ENCODE peak calls at places on chromosome X, in four cellular contexts. H is HL-60, D is AG09309, O is cardiac fibroblast. P is an unnamed sample.

GRCh38 chrX:54798137-54798536 is at the start of gene ITIH6:
- DNase-seq in H (no peak), D (no peak), O (no peak), P (no peak)

GRCh38 chrX:13863326-13863725 is 46.4 kb upstream of the GPM6B start:
- DNase-seq in O (no peak), D (no peak), H (no peak), P (no peak)

GRCh38 chrX:39850630-39851152 is 247.1 kb downstream of the BCOR start:
- DNase-seq in H (peak), O (no peak), D (peak), P (no peak)

GRCh38 chrX:1860936-1861670 is 246.2 kb downstream of the ASMT start:
- DNase-seq in O (no peak), H (no peak), D (no peak), P (no peak)

GRCh38 chrX:82756272-82756671 is 751.8 kb upstream of the POU3F4 start:
- DNase-seq in H (no peak), O (no peak), D (no peak), P (no peak)

GRCh38 chrX:10387011-10387410 is 230.2 kb downstream of the CLCN4 start:
- DNase-seq in O (peak), H (no peak), D (no peak), P (no peak)

GRCh38 chrX:134761788-134762187 is 103.5 kb upstream of the PLAC1 start:
- DNase-seq in H (peak), D (no peak), O (peak), P (no peak)

GRCh38 chrX:134459683-134460004 is 321 bp upstream of the HPRT1 start:
- DNase-seq in H (no peak), O (peak), D (no peak), P (no peak)

GRCh38 chrX:15985937-15986336 is 131.3 kb upstream of the AP1S2 start:
- DNase-seq in H (no peak), D (no peak), O (peak), P (no peak)

GRCh38 chrX:103681443-103681842 is 5.1 kb downstream of the MORF4L2 start:
- DNase-seq in O (no peak), D (no peak), H (no peak), P (no peak)

GRCh38 chrX:20595928-20596550 is 329.3 kb upstream of the RPS6KA3 start:
- DNase-seq in O (peak), D (no peak), H (no peak), P (no peak)

GRCh38 chrX:68801737-68802290 is 27.0 kb upstream of the EFNB1 start:
- DNase-seq in D (no peak), H (no peak), O (no peak), P (no peak)

GRCh38 chrX:40184968-40185367 is 87.2 kb upstream of the BCOR start:
- DNase-seq in H (no peak), D (no peak), O (no peak), P (no peak)

GRCh38 chrX:65686246-65686645 is 18.8 kb downstream of the MSN start:
- DNase-seq in O (no peak), D (no peak), H (peak), P (no peak)
- H3K4me3 ChIP-seq in O (no peak), D (no peak), H (no peak), P (no peak)

DNA sequence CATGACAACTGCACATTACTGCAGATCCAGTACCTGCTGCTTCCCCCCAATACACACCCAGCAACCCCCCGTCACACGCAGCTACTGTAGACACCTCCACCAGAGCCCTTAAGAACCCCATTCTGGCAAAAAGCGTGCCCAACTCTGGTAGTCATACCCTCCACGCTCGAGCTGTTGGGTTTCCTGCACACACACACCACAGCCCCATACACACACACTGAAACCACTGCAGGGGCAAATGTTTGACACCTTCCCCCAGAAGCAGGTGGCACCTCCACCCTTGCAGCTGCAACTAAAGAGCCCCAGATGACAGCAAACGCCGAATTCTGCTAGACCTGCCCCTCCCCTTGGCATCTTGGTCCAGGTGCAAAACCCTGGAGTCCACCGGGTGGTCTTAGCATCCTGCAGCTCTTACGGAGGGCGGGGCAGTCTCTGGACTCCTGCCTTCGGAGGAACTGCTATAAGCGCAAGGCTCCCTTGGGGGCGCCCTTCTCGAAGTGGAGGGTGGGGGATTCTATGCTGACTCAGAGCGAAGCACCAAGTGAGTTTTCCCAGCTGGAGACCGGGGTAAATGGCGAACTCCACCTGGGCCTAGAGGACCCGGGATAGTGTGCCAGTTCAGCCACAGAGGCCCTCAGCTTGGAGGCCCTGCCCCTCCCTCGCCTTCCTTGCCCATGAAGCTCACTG is 1.5 kb downstream of the FRMPD3 start:
- DNase-seq in D (no peak), H (no peak), O (no peak), P (no peak)
- TF ChIP-seq CTCF in D (no peak), H (no peak), O (no peak), P (peak)

GRCh38 chrX:33906971-33907370 is 225.1 kb downstream of the FAM47A start:
- DNase-seq in D (no peak), H (no peak), O (no peak), P (no peak)
- H3K4me3 ChIP-seq in D (no peak), H (no peak), O (no peak), P (no peak)

GRCh38 chrX:109384569-109385174 is 97.2 kb downstream of the GUCY2F start:
- DNase-seq in D (no peak), O (peak), H (no peak), P (no peak)
- TF ChIP-seq CTCF in D (peak), O (peak), H (no peak), P (peak)

GRCh38 chrX:155645180-155645579 is 32.4 kb upstream of the TMLHE start:
- DNase-seq in H (no peak), O (no peak), D (no peak), P (no peak)
- H3K4me3 ChIP-seq in H (no peak), O (no peak), D (no peak), P (no peak)

DNA sequence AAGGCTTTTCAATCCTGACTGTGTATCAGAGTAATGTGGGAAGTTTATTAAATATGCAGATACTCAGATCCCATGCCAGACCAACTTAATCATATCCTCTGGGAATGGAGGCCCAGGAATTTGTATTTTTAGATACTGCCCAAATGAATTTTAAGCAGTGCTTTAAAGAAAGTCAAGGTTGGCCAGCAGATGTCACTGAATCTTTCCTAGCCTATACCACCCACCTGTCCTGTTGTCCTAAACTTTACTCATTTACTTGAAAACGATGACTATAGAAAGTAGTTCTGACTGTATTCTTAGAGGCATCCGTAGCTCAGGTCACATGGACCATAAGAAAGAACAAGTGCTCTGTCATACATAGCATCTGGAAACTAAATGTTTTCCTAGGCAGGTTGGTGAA is 79.9 kb downstream of the AMOT start:
- DNase-seq in O (no peak), H (no peak), D (no peak), P (no peak)
- TF ChIP-seq CTCF in O (no peak), H (no peak), D (no peak), P (no peak)

GRCh38 chrX:48974574-48974973 is 2.9 kb upstream of the KCND1 start:
- DNase-seq in O (no peak), D (no peak), H (no peak), P (no peak)

GRCh38 chrX:48969471-48969870 is 2.2 kb downstream of the KCND1 start:
- DNase-seq in H (no peak), D (no peak), O (no peak), P (no peak)

GRCh38 chrX:48972214-48973164 is 845 bp upstream of the KCND1 start:
- DNase-seq in O (peak), D (no peak), H (peak), P (no peak)

GRCh38 chrX:48974033-48974432 is 2.4 kb upstream of the KCND1 start:
- DNase-seq in D (no peak), O (no peak), H (no peak), P (no peak)

DNA sequence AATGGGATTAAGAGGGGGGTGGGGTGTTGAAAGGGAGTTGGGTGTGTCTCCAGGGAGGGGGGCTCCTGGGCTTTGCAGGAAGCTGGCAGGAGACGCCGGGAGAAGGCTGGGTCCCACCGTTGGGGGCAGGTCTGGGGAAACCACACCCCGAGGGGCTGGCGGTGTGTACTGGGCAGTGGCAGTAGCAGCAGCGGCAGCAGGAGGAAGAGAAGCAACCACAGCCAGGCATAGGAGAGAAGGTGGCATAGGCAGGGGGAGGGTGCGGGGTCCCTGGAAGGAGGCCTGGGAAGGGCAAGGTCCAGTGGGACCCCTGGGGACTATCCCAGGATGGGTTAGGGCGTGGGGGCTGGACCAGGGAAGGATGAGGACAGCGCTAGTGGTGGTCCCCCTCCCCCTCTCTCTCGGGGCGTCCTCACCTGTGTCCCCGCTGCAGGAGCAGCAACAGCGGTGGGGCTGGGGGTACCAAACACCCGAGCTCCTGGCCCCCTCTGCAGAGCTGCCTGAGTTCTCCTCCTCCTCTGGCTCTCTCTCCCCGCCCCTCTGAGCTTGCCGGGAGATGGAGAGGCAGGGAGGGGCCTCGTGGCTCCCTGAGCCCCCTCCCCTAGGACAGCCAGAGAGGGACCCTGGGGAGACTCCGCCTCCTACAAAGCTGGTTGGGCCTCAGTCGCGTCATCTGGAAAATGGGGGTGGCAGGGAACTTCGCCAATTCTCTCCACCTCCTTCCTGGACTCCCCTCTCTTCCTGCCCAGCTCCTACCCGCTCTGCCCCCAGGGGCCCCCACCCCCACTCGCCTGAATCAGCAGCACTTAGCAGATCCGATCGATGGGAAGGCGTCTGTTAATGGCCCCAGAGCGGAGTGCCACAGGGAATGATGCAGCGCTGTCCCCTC is at the start of gene KCND1:
- DNase-seq in H (no peak), D (no peak), O (peak), P (no peak)
- H3K4me3 ChIP-seq in H (no peak), D (peak), O (peak), P (peak)

GRCh38 chrX:130060122-130061069 is 49.9 kb downstream of the ELF4 start:
- DNase-seq in O (peak), D (no peak), H (peak), P (no peak)
- TF ChIP-seq CTCF in O (peak), D (peak), H (no peak), P (peak)

DNA sequence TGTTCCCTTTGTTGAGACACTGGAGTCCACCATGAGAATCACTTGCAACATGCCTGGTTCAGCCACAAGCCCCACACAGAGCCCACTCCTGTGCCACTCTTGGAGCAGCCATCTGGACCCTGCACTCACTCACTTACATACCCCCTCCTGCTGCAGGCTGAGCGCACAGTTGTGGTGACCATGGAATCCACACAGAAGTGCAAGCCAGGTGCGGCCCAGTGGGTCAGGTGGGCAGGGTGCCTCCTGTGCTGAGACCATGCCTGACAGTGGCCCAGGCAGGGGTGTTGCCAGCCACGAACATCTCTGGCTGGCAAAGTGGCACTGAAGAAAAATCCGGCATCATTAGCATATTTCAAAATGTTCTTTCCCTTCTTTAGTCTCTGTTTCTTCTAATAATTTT is 17.4 kb upstream of the CXorf51A start:
- DNase-seq in D (no peak), H (no peak), O (no peak), P (no peak)
- H3K4me3 ChIP-seq in D (no peak), H (no peak), O (no peak), P (no peak)

P was measured in retinal pigment epithelial cell.